ENCODE peak calls at places on chromosome 20, in nine cellular contexts. Z is AG04449; D is T-helper 1 cell; S is hypothalamus; J is activated CD4-positive, alpha-beta T cell treated with anti-CD3 and anti-CD28 coated beads, Interleukin-2, amount 10 ng/mL, durations not matched to agents 7 days and 5 days; L is KG1; V is choroid plexus epithelial cell; O is activated effector memory CD4-positive, alpha-beta T cell treated with anti-CD3 and anti-CD28 coated beads, Interleukin-2, amount 50 U/mL, for 16 hours; Y is NCI-H1436 treated with DMSO at 0.1 percent for 48 hours. U is an unnamed sample.

GRCh38 chr20:59611286-59611685 is 6.9 kb downstream of the PHACTR3 start:
- DNase-seq in Z (no peak), D (no peak), S (no peak), J (no peak), L (no peak), V (no peak), O (no peak), Y (no peak), U (no peak)

GRCh38 chr20:53578492-53579222 is 15.0 kb downstream of the ZNF217 start:
- DNase-seq in Z (peak), D (peak), S (no peak), J (peak), L (peak), V (peak), O (peak), Y (peak), U (peak)

GRCh38 chr20:37396520-37397075 is 50.7 kb downstream of the SRC start:
- DNase-seq in Z (no peak), D (no peak), S (no peak), J (no peak), L (no peak), V (no peak), O (no peak), Y (no peak), U (no peak)

GRCh38 chr20:32132911-32133549 is 23.5 kb downstream of the TM9SF4 start:
- DNase-seq in Z (no peak), D (no peak), S (no peak), J (no peak), L (no peak), V (no peak), O (no peak), Y (no peak), U (no peak)

GRCh38 chr20:64233725-64234124 is 21.8 kb upstream of the PCMTD2 start:
- DNase-seq in Z (no peak), D (no peak), S (no peak), J (no peak), L (no peak), V (no peak), O (no peak), Y (no peak), U (no peak)

GRCh38 chr20:19620471-19620870 is 137.6 kb upstream of the RIN2 start:
- DNase-seq in Z (no peak), D (no peak), S (no peak), J (no peak), L (no peak), V (no peak), O (no peak), Y (peak), U (no peak)

GRCh38 chr20:50762435-50763201 is 31.2 kb downstream of the PARD6B start:
- DNase-seq in Z (no peak), D (no peak), S (peak), J (no peak), L (no peak), V (peak), O (no peak), Y (no peak), U (no peak)

GRCh38 chr20:50510706-50511401 is 671 bp downstream of the PTPN1 start:
- DNase-seq in Z (no peak), D (no peak), S (no peak), J (peak), L (no peak), V (no peak), O (no peak), Y (no peak), U (no peak)

GRCh38 chr20:19070681-19071441 is 141.6 kb upstream of the SLC24A3 start:
- DNase-seq in Z (no peak), D (no peak), S (no peak), J (no peak), L (no peak), V (no peak), O (no peak), Y (no peak), U (no peak)

GRCh38 chr20:50043573-50044352 is 61.0 kb downstream of the SNAI1 start:
- DNase-seq in Z (no peak), D (no peak), S (no peak), J (no peak), L (no peak), V (no peak), O (no peak), Y (no peak), U (no peak)

GRCh38 chr20:58818585-58819285 is 32.0 kb downstream of the GNAS-AS1 start:
- DNase-seq in Z (peak), D (peak), S (no peak), J (peak), L (no peak), V (peak), O (peak), Y (no peak), U (no peak)

GRCh38 chr20:58829531-58829941 is 21.2 kb downstream of the GNAS-AS1 start:
- DNase-seq in Z (no peak), D (no peak), S (no peak), J (no peak), L (no peak), V (peak), O (no peak), Y (no peak), U (no peak)

GRCh38 chr20:4835244-4836177 is 113.8 kb downstream of the PRND start:
- DNase-seq in Z (no peak), D (no peak), S (peak), J (no peak), L (no peak), V (peak), O (no peak), Y (no peak), U (no peak)

GRCh38 chr20:29443819-29444218 is 1813.6 kb upstream of the DEFB115 start:
- DNase-seq in Z (no peak), D (peak), S (no peak), J (no peak), L (no peak), V (no peak), O (no peak), Y (no peak), U (no peak)

GRCh38 chr20:43662943-43663655 is 3.8 kb upstream of the MYBL2 start:
- DNase-seq in Z (no peak), D (no peak), S (no peak), J (no peak), L (no peak), V (no peak), O (no peak), Y (no peak), U (no peak)

GRCh38 chr20:61500791-61501321 is 248.8 kb downstream of the CDH4 start:
- DNase-seq in Z (no peak), D (no peak), S (no peak), J (no peak), L (no peak), V (peak), O (no peak), Y (no peak), U (no peak)

GRCh38 chr20:43963872-43964791 is 49.5 kb downstream of the TOX2 start:
- DNase-seq in Z (no peak), D (peak), S (no peak), J (peak), L (peak), V (peak), O (peak), Y (peak), U (peak)

GRCh38 chr20:63233924-63234323 is 1.8 kb upstream of the BIRC7 start:
- DNase-seq in Z (no peak), D (no peak), S (no peak), J (no peak), L (no peak), V (no peak), O (no peak), Y (no peak), U (no peak)

GRCh38 chr20:12837646-12838045 is 171.1 kb upstream of the SPTLC3 start:
- DNase-seq in Z (no peak), D (no peak), S (no peak), J (no peak), L (no peak), V (no peak), O (no peak), Y (no peak), U (no peak)

GRCh38 chr20:8018928-8019177 is 708 bp downstream of the TMX4 start:
- DNase-seq in Z (no peak), D (no peak), S (no peak), J (no peak), L (no peak), V (peak), O (no peak), Y (no peak), U (no peak)

GRCh38 chr20:48672324-48672723 is 155.5 kb downstream of the PREX1 start:
- DNase-seq in Z (no peak), D (no peak), S (no peak), J (no peak), L (no peak), V (no peak), O (no peak), Y (no peak), U (no peak)

GRCh38 chr20:58622671-58623578 is 28.2 kb upstream of the STX16 start:
- DNase-seq in Z (no peak), D (no peak), S (no peak), J (no peak), L (no peak), V (peak), O (no peak), Y (no peak), U (no peak)

GRCh38 chr20:36235892-36236785 is at the start of gene AAR2:
- DNase-seq in Z (peak), D (peak), S (peak), J (peak), L (peak), V (peak), O (peak), Y (no peak), U (peak)

GRCh38 chr20:23334111-23334510 is 16.5 kb upstream of the NXT1 start:
- DNase-seq in Z (no peak), D (no peak), S (no peak), J (no peak), L (no peak), V (no peak), O (no peak), Y (no peak), U (no peak)

GRCh38 chr20:5829241-5829809 is 79.1 kb downstream of the SHLD1 start:
- DNase-seq in Z (no peak), D (no peak), S (no peak), J (no peak), L (no peak), V (no peak), O (no peak), Y (no peak), U (no peak)

U was measured in effector CD8-positive, alpha-beta T cell.